ENCODE peak calls at places on chromosome 1, in six cellular contexts. X is heart left ventricle, G is cardiac muscle cell, H is epithelial cell of esophagus, Z is brain microvascular endothelial cell, P is SK-N-SH. N is an unnamed sample.

GRCh38 chr1:1415751-1416150 is 5.3 kb downstream of the ANKRD65 start:
- DNase-seq in Z (no peak), G (no peak), H (no peak), P (no peak), X (peak), N (no peak)

GRCh38 chr1:199954701-199955100 is 72.8 kb upstream of the NR5A2 start:
- DNase-seq in H (no peak), X (no peak), Z (no peak), P (peak), G (no peak), N (peak)

GRCh38 chr1:162369571-162369970 is 7.1 kb downstream of the SPATA46 start:
- DNase-seq in Z (no peak), P (no peak), G (no peak), X (no peak), H (no peak), N (no peak)

GRCh38 chr1:169102567-169102966 is 3.9 kb upstream of the ATP1B1 start:
- DNase-seq in X (no peak), G (peak), H (peak), P (no peak), Z (peak), N (no peak)

GRCh38 chr1:182114627-182115023 is 53.1 kb upstream of the ZNF648 start:
- DNase-seq in H (no peak), Z (no peak), G (no peak), X (no peak), P (no peak), N (no peak)

GRCh38 chr1:201696217-201696761 is 132.7 kb upstream of the IPO9 start:
- DNase-seq in P (peak), Z (peak), X (peak), G (peak), H (peak), N (no peak)

GRCh38 chr1:30377230-30378022 is 346.0 kb downstream of the MATN1 start:
- DNase-seq in P (no peak), Z (no peak), X (no peak), H (no peak), G (no peak), N (no peak)

GRCh38 chr1:54671985-54672608 is 30.5 kb downstream of the MROH7 start:
- DNase-seq in H (peak), Z (peak), G (peak), P (peak), X (no peak), N (peak)

GRCh38 chr1:62946516-62946915 is 162.6 kb downstream of the ATG4C start:
- DNase-seq in G (no peak), H (no peak), X (no peak), P (no peak), Z (no peak), N (no peak)

GRCh38 chr1:25442178-25442577 is 11.5 kb downstream of the MACO1 start:
- DNase-seq in X (no peak), G (no peak), H (peak), P (peak), Z (peak), N (no peak)

GRCh38 chr1:235648407-235648907 is 1.1 kb downstream of the GNG4 start:
- DNase-seq in Z (no peak), H (no peak), X (no peak), P (peak), G (no peak), N (no peak)

GRCh38 chr1:108050134-108050533 is 85.2 kb upstream of the VAV3 start:
- DNase-seq in H (peak), X (peak), Z (no peak), P (no peak), G (no peak), N (no peak)

DNA sequence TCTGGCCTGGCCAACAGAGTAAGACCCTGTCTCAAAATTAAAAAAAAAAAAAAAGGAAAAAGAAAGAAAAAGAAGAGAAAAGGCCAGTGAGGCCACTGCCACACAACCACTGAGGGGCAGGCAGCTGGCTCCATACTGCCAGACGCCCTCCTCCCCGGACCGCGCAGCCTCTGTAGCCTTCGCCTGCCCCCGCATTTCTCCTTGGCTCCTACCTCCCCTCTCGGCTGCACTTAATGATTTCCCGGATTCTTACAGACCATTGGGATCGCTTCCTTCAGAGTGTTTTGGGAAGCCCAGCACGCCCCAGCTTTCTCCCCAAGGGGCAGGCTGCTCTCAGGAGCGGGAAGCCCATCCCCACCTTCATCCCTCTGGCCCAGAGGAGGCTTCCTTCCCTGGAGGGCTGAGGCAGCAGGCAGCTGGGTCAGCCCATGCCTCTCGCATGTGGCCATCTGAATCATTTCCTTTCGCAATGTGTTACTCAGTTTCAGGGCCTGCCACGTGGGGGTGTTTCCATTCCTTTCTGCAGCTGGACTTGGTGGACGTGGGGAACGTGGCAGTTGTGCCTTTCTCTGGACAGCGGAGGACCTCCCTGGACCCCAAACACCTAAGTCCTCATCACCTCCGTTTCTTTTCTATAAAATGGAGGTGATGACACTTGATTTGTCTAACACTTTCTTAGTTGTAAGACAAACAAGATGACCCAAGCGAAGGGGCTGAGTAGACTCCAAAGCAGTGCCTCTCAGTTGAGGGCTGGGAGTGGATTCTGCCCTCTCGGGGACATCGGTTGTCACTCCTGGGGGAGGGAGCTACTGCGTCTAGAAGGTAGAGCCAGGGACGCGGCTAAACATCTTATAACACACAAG is 2.3 kb downstream of the SLC2A5 start:
- DNase-seq in H (peak), X (peak), P (no peak), G (peak), Z (peak), N (peak)
- TF ChIP-seq CTCF in H (no peak), X (no peak), P (no peak), G (peak), Z (no peak), N (no peak)

GRCh38 chr1:7006996-7007871 is 222.0 kb downstream of the CAMTA1 start:
- DNase-seq in H (no peak), X (no peak), P (no peak), Z (no peak), G (no peak), N (no peak)

GRCh38 chr1:7008331-7008730 is 223.1 kb downstream of the CAMTA1 start:
- DNase-seq in H (no peak), G (no peak), Z (no peak), X (no peak), P (no peak), N (no peak)

GRCh38 chr1:7008975-7009740 is 223.9 kb downstream of the CAMTA1 start:
- DNase-seq in Z (no peak), H (no peak), P (no peak), G (no peak), X (no peak), N (no peak)

GRCh38 chr1:7009741-7010525 is 224.7 kb downstream of the CAMTA1 start:
- DNase-seq in G (no peak), Z (no peak), H (no peak), P (no peak), X (no peak), N (no peak)

GRCh38 chr1:7007902-7008301 is 222.6 kb downstream of the CAMTA1 start:
- DNase-seq in G (no peak), P (no peak), Z (no peak), X (no peak), H (no peak), N (no peak)
- H3K4me3 ChIP-seq in G (no peak), P (no peak), Z (no peak), X (no peak), H (no peak), N (no peak)

GRCh38 chr1:88552226-88552625 is 131.8 kb upstream of the PKN2 start:
- DNase-seq in H (no peak), P (no peak), Z (no peak), X (no peak), G (no peak), N (no peak)

GRCh38 chr1:88544166-88544565 is 139.9 kb upstream of the PKN2 start:
- DNase-seq in G (no peak), P (no peak), X (no peak), Z (no peak), H (no peak), N (no peak)

DNA sequence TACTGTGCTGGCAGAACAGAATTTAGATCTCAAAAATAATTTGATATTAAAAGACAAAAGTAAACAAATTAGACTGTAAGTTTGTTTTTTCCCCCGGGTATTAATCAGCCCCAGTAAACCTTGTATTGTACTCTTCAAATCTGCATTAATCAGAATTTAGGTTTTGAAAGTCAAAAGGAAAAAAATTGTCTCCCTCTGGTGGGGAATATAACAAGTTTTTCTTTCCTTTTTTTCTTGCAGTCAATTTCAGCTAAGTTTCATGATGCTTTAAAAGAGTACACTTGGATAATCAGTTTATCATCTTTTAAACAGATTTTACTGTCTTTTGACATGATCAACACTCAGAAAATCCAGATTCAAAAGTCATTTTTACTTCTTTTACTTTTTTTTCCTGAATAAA is 134.5 kb upstream of the PKN2 start:
- DNase-seq in X (no peak), Z (no peak), P (no peak), G (peak), H (peak), N (no peak)
- TF ChIP-seq CTCF in X (peak), Z (peak), P (peak), G (no peak), H (no peak), N (no peak)

GRCh38 chr1:117818456-117818855 is 111.0 kb downstream of the GDAP2 start:
- DNase-seq in G (no peak), H (peak), P (no peak), Z (peak), X (no peak), N (no peak)
- H3K4me3 ChIP-seq in G (no peak), H (no peak), P (no peak), Z (no peak), X (no peak), N (no peak)

DNA sequence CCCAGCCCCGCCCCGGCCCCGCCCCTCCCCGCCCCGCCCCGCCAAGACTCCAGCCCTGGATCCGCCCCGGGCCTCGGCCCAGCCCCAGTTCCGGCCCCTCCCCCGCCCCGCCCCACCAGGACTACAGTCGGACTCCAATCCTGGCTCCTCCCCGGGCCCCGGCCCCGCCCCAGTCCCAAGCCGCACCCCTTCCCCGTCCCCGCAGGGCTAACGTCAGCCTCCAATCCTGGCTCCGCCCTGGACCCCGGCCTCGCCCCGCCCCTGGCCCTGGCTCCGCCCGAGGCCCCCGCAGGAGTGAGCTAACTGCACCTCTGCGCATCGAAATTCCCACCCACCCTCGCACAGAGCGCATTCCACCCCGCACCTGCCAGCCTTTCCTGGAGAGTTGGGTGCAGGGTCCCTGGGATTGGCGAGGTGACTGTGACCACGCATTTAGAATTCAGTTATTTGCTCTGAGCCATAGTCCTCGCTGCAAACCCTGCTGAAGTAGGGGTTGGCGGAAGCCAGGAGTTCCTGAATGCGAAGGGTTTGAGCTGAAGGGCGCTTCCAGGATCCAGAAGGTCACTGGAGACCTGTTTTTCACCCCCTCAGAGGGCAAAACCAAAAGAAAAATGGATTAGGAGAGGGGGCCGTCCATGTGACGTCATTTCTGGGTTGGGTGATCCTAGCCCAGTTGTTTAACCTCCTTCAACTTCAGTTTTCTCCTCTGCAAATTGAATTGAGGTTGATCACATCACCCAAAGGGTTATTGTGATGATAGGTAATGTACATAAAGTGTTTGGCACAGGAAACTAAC is 631 bp upstream of the IGSF8 start:
- DNase-seq in Z (peak), X (peak), H (peak), G (peak), P (peak), N (peak)
- TF ChIP-seq CTCF in Z (no peak), X (no peak), H (no peak), G (no peak), P (no peak), N (no peak)

DNA sequence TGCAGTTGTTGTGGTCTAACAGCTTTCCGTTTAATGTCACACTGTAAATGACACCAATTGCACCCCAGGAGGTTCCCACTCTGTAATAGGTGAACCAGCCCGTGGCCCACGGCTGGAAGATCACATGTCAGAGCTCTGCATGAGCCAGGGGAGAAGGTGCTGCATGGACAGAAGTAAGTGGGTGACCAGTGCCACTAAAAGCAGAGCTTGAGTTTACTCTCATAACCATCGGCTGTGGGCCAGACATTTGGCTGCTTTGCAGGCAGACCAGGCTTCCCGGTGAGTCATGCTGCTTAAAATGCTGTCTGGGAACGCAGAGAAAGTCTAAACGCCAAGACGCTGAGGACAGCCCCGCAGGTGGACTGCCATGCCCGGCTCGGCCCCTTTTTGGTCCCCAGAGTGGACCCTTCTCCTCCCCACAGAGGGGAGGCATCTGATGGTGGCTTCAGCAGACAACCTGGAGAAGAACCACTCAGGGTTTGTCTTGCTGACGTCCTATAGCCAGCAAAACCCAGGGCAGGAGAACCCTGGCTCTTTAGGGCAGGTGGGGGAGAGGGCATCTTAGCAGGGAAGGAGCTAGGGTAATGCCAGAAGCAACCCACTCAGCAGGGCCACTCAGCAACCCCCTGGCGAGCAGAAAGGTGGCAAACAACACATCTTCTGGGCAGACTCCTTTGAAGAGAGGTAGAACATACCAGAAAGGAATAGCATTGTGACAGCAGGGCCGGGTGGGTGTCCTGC is 7.3 kb downstream of the KIAA2013 start:
- DNase-seq in H (peak), G (peak), Z (peak), X (peak), P (no peak), N (no peak)
- H3K4me3 ChIP-seq in H (no peak), G (no peak), Z (no peak), X (no peak), P (no peak), N (no peak)